ENCODE peak calls at places on chromosomes 12 and 14, in five cellular contexts. One of them, this sample, is unnamed.

GRCh38 chr14:101151930-101152310 is 248.4 kb upstream of the RTL1 start:
- DNase-seq in ovary: no peak
- DNase-seq in prostate gland: no peak
- DNase-seq in A549: no peak
- DNase-seq in tibial nerve: no peak
- DNase-seq in this sample: no peak

GRCh38 chr14:98890556-98891340 is 381.2 kb downstream of the BCL11B start:
- DNase-seq in ovary: no peak
- DNase-seq in prostate gland: peak; percentile 27
- DNase-seq in A549: no peak
- DNase-seq in tibial nerve: no peak
- DNase-seq in this sample: no peak

GRCh38 chr12:9039397-9039977 is 50.1 kb downstream of the KLRG1 start:
- DNase-seq in ovary: no peak
- DNase-seq in prostate gland: peak; percentile 33
- DNase-seq in A549: peak; percentile 58
- DNase-seq in tibial nerve: peak; percentile 42
- DNase-seq in this sample: no peak

GRCh38 chr14:102338724-102339123 is 19.2 kb downstream of the ZNF839 start:
- DNase-seq in ovary: no peak
- DNase-seq in prostate gland: no peak
- DNase-seq in A549: no peak
- DNase-seq in tibial nerve: no peak
- DNase-seq in this sample: no peak

GRCh38 chr14:63357841-63358240 is 39.1 kb upstream of the GPHB5 start:
- DNase-seq in ovary: no peak
- DNase-seq in prostate gland: no peak
- DNase-seq in A549: no peak
- DNase-seq in tibial nerve: no peak
- DNase-seq in this sample: peak; percentile 67

GRCh38 chr14:58963873-58964597 is 224.4 kb upstream of the DAAM1 start:
- DNase-seq in ovary: no peak
- DNase-seq in prostate gland: no peak
- DNase-seq in A549: no peak
- DNase-seq in tibial nerve: no peak
- DNase-seq in this sample: no peak

GRCh38 chr12:402127-402456 is 648 bp downstream of the CCDC77 start:
- DNase-seq in ovary: no peak
- DNase-seq in prostate gland: no peak
- DNase-seq in A549: peak; percentile 48
- DNase-seq in tibial nerve: no peak
- DNase-seq in this sample: no peak

GRCh38 chr14:69957986-69958385 is 78.8 kb downstream of the SMOC1 start:
- DNase-seq in ovary: no peak
- DNase-seq in prostate gland: no peak
- DNase-seq in A549: no peak
- DNase-seq in tibial nerve: no peak
- DNase-seq in this sample: no peak

GRCh38 chr14:90398841-90399540 is 2.2 kb downstream of the CALM1 start:
- DNase-seq in ovary: no peak
- DNase-seq in prostate gland: no peak
- DNase-seq in A549: no peak
- DNase-seq in tibial nerve: no peak
- DNase-seq in this sample: no peak

GRCh38 chr14:42407153-42407552 is 800.5 kb downstream of the LRFN5 start:
- DNase-seq in ovary: no peak
- DNase-seq in prostate gland: no peak
- DNase-seq in A549: no peak
- DNase-seq in tibial nerve: no peak
- DNase-seq in this sample: no peak

GRCh38 chr12:5565933-5566632 is 134.2 kb downstream of the NTF3 start:
- DNase-seq in ovary: no peak
- DNase-seq in prostate gland: no peak
- DNase-seq in A549: no peak
- DNase-seq in tibial nerve: no peak
- DNase-seq in this sample: no peak

GRCh38 chr14:76908834-76909233 is 82.6 kb downstream of the LRRC74A start:
- DNase-seq in ovary: no peak
- DNase-seq in prostate gland: no peak
- DNase-seq in A549: peak; percentile 80
- DNase-seq in tibial nerve: no peak
- DNase-seq in this sample: no peak

GRCh38 chr14:60632777-60633176 is 16.5 kb downstream of the SIX1 start:
- DNase-seq in ovary: no peak
- DNase-seq in prostate gland: no peak
- DNase-seq in A549: no peak
- DNase-seq in tibial nerve: no peak
- DNase-seq in this sample: no peak

GRCh38 chr12:71460318-71460717 is 20.7 kb downstream of the LGR5 start:
- DNase-seq in ovary: no peak
- DNase-seq in prostate gland: no peak
- DNase-seq in A549: no peak
- DNase-seq in tibial nerve: no peak
- DNase-seq in this sample: no peak

GRCh38 chr12:45478931-45479330 is 250.6 kb upstream of the ARID2 start:
- DNase-seq in ovary: no peak
- DNase-seq in prostate gland: no peak
- DNase-seq in A549: no peak
- DNase-seq in tibial nerve: no peak
- DNase-seq in this sample: no peak

GRCh38 chr14:75864352-75864751 is 117.4 kb downstream of the TGFB3 start:
- DNase-seq in ovary: no peak
- DNase-seq in prostate gland: no peak
- DNase-seq in A549: no peak
- DNase-seq in tibial nerve: no peak
- DNase-seq in this sample: no peak

GRCh38 chr14:96192049-96192448 is 12.6 kb upstream of the BDKRB2 start:
- DNase-seq in ovary: no peak
- DNase-seq in prostate gland: no peak
- DNase-seq in A549: no peak
- DNase-seq in tibial nerve: no peak
- DNase-seq in this sample: no peak

GRCh38 chr14:31898835-31899528 is 178.1 kb upstream of the ARHGAP5 start:
- DNase-seq in ovary: no peak
- DNase-seq in prostate gland: no peak
- DNase-seq in A549: no peak
- DNase-seq in tibial nerve: no peak
- DNase-seq in this sample: no peak

GRCh38 chr12:68106160-68106559 is 53.4 kb downstream of the IFNG start:
- DNase-seq in ovary: no peak
- DNase-seq in prostate gland: no peak
- DNase-seq in A549: no peak
- DNase-seq in tibial nerve: no peak
- DNase-seq in this sample: no peak

GRCh38 chr14:103302966-103303365 is 31.1 kb upstream of the EIF5 start:
- DNase-seq in ovary: no peak
- DNase-seq in prostate gland: no peak
- DNase-seq in A549: no peak
- DNase-seq in tibial nerve: no peak
- DNase-seq in this sample: no peak

GRCh38 chr12:47307680-47308399 is 228.1 kb upstream of the AMIGO2 start:
- DNase-seq in ovary: no peak
- DNase-seq in prostate gland: peak; percentile 31
- DNase-seq in A549: peak; percentile 93
- DNase-seq in tibial nerve: no peak
- DNase-seq in this sample: no peak
- TF ChIP-seq CTCF in ovary: no peak
- TF ChIP-seq CTCF in prostate gland: peak; percentile 13
- TF ChIP-seq CTCF in A549: peak; percentile 77
- TF ChIP-seq CTCF in tibial nerve: peak; percentile 11
- TF ChIP-seq CTCF in this sample: no peak

GRCh38 chr12:49705479-49706267 is 1.5 kb downstream of the FMNL3 start:
- DNase-seq in ovary: peak; percentile 53
- DNase-seq in prostate gland: no peak
- DNase-seq in A549: no peak
- DNase-seq in tibial nerve: no peak
- DNase-seq in this sample: peak; percentile 16

GRCh38 chr12:49708851-49709250 is 1.6 kb upstream of the FMNL3 start:
- DNase-seq in ovary: no peak
- DNase-seq in prostate gland: no peak
- DNase-seq in A549: no peak
- DNase-seq in tibial nerve: no peak
- DNase-seq in this sample: no peak

GRCh38 chr12:49706351-49707126 is 666 bp downstream of the FMNL3 start:
- DNase-seq in ovary: peak; percentile 72
- DNase-seq in prostate gland: no peak
- DNase-seq in A549: no peak
- DNase-seq in tibial nerve: no peak
- DNase-seq in this sample: peak; percentile 15

GRCh38 chr12:49707812-49708147 is 575 bp upstream of the FMNL3 start:
- DNase-seq in ovary: peak; percentile 41
- DNase-seq in prostate gland: no peak
- DNase-seq in A549: no peak
- DNase-seq in tibial nerve: no peak
- DNase-seq in this sample: no peak

GRCh38 chr12:49707127-49707811 is at the start of gene FMNL3:
- DNase-seq in ovary: peak; percentile 100
- DNase-seq in prostate gland: peak; percentile 96
- DNase-seq in A549: peak; percentile 95
- DNase-seq in tibial nerve: peak; percentile 98
- DNase-seq in this sample: peak; percentile 99
- TF ChIP-seq POLR2A in ovary: peak; percentile 65
- TF ChIP-seq POLR2A in prostate gland: peak; percentile 29
- TF ChIP-seq POLR2A in A549: peak; percentile 35
- TF ChIP-seq POLR2A in tibial nerve: peak; percentile 77
- TF ChIP-seq POLR2A in this sample: no peak

DNA sequence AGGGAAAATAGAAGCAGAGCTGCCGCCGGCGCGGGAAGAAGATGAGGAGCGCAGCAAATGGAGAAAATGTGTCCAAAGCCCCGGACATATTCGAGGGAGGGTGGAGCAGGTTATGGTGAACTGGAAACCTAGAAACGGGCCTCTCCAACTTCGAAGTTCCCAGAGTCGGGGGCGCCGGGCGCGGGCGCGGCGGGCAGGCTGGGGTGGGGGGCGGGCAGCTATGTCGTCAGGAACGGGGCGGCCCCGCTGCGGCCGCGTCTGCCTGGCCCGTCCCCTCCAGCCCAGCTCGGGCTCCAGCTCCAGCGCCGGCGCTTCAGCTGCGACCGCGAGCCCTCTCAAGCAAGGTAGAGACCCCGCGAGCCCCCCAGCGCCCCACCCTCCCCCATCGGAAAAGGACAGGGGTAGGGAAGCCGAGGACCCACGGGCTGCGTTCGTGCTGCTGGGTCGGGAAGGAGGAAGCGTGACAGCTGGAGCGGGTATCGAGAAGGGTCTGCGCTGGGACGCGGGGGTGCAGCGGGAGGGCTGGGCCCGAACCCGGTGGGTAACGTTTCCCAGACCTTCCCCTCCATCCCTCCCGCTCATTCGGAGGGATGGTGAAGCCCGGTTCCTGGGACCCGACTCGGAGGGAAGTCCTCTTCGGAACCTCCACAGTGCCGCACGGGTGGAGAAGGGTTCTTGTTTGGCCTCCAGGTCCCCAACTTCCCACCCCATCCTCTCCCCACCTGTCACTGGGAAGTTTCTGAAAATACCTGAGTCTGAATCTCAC is 1.0 kb downstream of the DGKA start:
- DNase-seq in ovary: peak; percentile 76
- DNase-seq in prostate gland: peak; percentile 70
- DNase-seq in A549: no peak
- DNase-seq in tibial nerve: peak; percentile 34
- DNase-seq in this sample: peak; percentile 94
- H3K4me3 ChIP-seq in ovary: peak overlapping the region; percentile 83
- H3K4me3 ChIP-seq in prostate gland: peak overlapping the region; percentile 69
- H3K4me3 ChIP-seq in A549: peak overlapping the region; percentile 54
- H3K4me3 ChIP-seq in tibial nerve: peak overlapping the region; percentile 64
- H3K4me3 ChIP-seq in this sample: peak overlapping the region; percentile 31

GRCh38 chr12:56635539-56636117 is 5.5 kb upstream of the BAZ2A start:
- DNase-seq in ovary: no peak
- DNase-seq in prostate gland: no peak
- DNase-seq in A549: peak; percentile 17
- DNase-seq in tibial nerve: no peak
- DNase-seq in this sample: no peak

GRCh38 chr12:56633465-56634241 is 3.5 kb upstream of the BAZ2A start:
- DNase-seq in ovary: no peak
- DNase-seq in prostate gland: no peak
- DNase-seq in A549: no peak
- DNase-seq in tibial nerve: no peak
- DNase-seq in this sample: peak; percentile 53

GRCh38 chr12:56636118-56636674 is 6.1 kb upstream of the BAZ2A start:
- DNase-seq in ovary: peak; percentile 85
- DNase-seq in prostate gland: peak; percentile 94
- DNase-seq in A549: peak; percentile 91
- DNase-seq in tibial nerve: peak; percentile 95
- DNase-seq in this sample: peak; percentile 97

GRCh38 chr12:56634242-56634836 is 4.2 kb upstream of the BAZ2A start:
- DNase-seq in ovary: peak; percentile 71
- DNase-seq in prostate gland: peak; percentile 77
- DNase-seq in A549: peak; percentile 62
- DNase-seq in tibial nerve: no peak
- DNase-seq in this sample: peak; percentile 91

GRCh38 chr12:56634837-56635538 is 4.9 kb upstream of the BAZ2A start:
- DNase-seq in ovary: peak; percentile 81
- DNase-seq in prostate gland: peak; percentile 82
- DNase-seq in A549: peak; percentile 94
- DNase-seq in tibial nerve: peak; percentile 52
- DNase-seq in this sample: peak; percentile 95
- TF ChIP-seq CTCF in ovary: peak; percentile 60
- TF ChIP-seq CTCF in prostate gland: peak; percentile 35
- TF ChIP-seq CTCF in A549: peak; percentile 56
- TF ChIP-seq CTCF in tibial nerve: peak; percentile 40
- TF ChIP-seq CTCF in this sample: no peak

DNA sequence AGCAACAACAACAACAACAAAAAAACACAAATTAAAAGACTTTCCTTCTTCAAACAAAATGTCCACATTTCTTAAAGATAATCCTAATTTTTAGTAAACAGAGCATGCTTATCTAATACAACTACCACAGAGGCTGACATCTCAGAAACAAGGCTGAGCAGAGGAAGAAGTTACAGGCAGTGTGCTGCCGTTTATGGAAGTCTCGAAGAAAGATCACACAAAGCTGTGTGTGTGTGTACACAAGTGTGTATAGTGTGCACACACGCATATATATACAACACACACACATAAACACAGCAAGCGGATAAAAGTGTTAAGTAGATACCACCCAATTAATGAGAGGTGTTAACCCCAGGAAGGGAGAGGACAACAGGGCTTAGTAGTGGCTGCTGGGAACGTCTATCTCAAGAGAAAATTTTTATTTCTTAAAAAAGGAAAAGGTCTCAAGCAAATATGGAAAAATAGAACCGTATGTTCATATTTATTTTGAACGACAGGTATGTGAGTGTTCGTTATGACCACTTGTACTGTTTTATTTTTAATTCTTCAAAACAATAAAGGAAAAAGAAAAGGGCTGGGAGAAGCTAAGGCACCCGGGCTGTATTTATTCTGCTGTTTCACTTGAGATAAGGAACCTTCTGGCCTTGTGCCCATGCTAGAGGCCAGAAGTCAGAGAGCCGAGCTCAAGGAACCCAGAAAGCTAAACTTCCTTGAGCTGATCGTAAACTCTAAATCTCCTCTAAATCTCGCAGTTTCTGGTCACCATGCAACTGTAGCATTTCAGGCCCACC is 15.1 kb downstream of the CCDC88C start:
- DNase-seq in ovary: no peak
- DNase-seq in prostate gland: peak; percentile 62
- DNase-seq in A549: no peak
- DNase-seq in tibial nerve: no peak
- DNase-seq in this sample: no peak
- TF ChIP-seq POLR2A in ovary: no peak
- TF ChIP-seq POLR2A in prostate gland: no peak
- TF ChIP-seq POLR2A in A549: no peak
- TF ChIP-seq POLR2A in tibial nerve: no peak
- TF ChIP-seq POLR2A in this sample: no peak